ENCODE peak calls at places on chromosomes 5 and 9, in four cellular contexts. H, B, X and L are unnamed samples.

GRCh38 chr5:81350507-81350906 is 43.4 kb downstream of the ACOT12 start:
- DNase-seq in H (no peak), B (no peak), X (no peak), L (no peak)

GRCh38 chr5:93150311-93151012 is 430.6 kb downstream of the NR2F1-AS1 start:
- DNase-seq in H (no peak), B (no peak), X (no peak), L (no peak)

GRCh38 chr9:33995449-33995848 is 53.2 kb downstream of the UBAP2 start:
- DNase-seq in H (no peak), B (no peak), X (no peak), L (no peak)

GRCh38 chr5:148202531-148203092 is at the start of gene SPINK6:
- DNase-seq in H (no peak), B (no peak), X (peak), L (no peak)

GRCh38 chr5:16642896-16643295 is 26.1 kb upstream of the RETREG1 start:
- DNase-seq in H (no peak), B (no peak), X (no peak), L (no peak)

GRCh38 chr5:159207222-159207615 is 2.1 kb downstream of the RNF145 start:
- DNase-seq in H (no peak), B (no peak), X (no peak), L (no peak)

GRCh38 chr5:123134653-123135181 is 45.7 kb downstream of the PRDM6 start:
- DNase-seq in H (no peak), B (no peak), X (no peak), L (no peak)

GRCh38 chr9:21286654-21287053 is 18.5 kb downstream of the IFNA5 start:
- DNase-seq in H (no peak), B (no peak), X (no peak), L (no peak)

GRCh38 chr5:21254161-21254560 is 1266.2 kb upstream of the CDH18 start:
- DNase-seq in H (no peak), B (no peak), X (no peak), L (no peak)

GRCh38 chr5:87398981-87399616 is 13.6 kb downstream of the CCNH start:
- DNase-seq in H (no peak), B (no peak), X (peak), L (no peak)

GRCh38 chr5:155189476-155189875 is 175.9 kb downstream of the KIF4B start:
- DNase-seq in H (no peak), B (no peak), X (no peak), L (no peak)

GRCh38 chr9:38318755-38319495 is 73.6 kb upstream of the ALDH1B1 start:
- DNase-seq in H (no peak), B (peak), X (peak), L (no peak)

GRCh38 chr5:151706906-151707305 is 20.2 kb upstream of the SPARC start:
- DNase-seq in H (no peak), B (no peak), X (no peak), L (no peak)

GRCh38 chr9:89850633-89851325 is 246.0 kb downstream of the GADD45G start:
- DNase-seq in H (peak), B (peak), X (peak), L (no peak)

GRCh38 chr5:57094753-57095683 is 78.8 kb upstream of the GPBP1 start:
- DNase-seq in H (no peak), B (no peak), X (no peak), L (no peak)

GRCh38 chr5:75020016-75020656 is 32.2 kb downstream of the GCNT4 start:
- DNase-seq in H (no peak), B (no peak), X (no peak), L (no peak)

GRCh38 chr9:26243722-26244121 is 565.5 kb upstream of the TUSC1 start:
- DNase-seq in H (no peak), B (no peak), X (peak), L (no peak)

GRCh38 chr5:128974567-128974966 is 9.3 kb downstream of the SLC27A6 start:
- DNase-seq in H (no peak), B (no peak), X (no peak), L (no peak)

GRCh38 chr5:74895906-74896305 is 29.7 kb upstream of the FAM169A start:
- DNase-seq in H (no peak), B (peak), X (peak), L (no peak)

GRCh38 chr9:107138261-107138992 is 144.7 kb upstream of the RAD23B start:
- DNase-seq in H (no peak), B (no peak), X (no peak), L (no peak)

GRCh38 chr5:115150512-115150911 is 19.2 kb downstream of the TRIM36 start:
- DNase-seq in H (no peak), B (no peak), X (no peak), L (no peak)

GRCh38 chr9:72363908-72364678 is 915 bp downstream of the ZFAND5 start:
- DNase-seq in H (peak), B (peak), X (peak), L (peak)

GRCh38 chr9:117458066-117458465 is 43.2 kb upstream of the ASTN2 start:
- DNase-seq in H (no peak), B (no peak), X (no peak), L (no peak)

GRCh38 chr5:129945031-129945430 is 40.8 kb downstream of the CHSY3 start:
- DNase-seq in H (no peak), B (no peak), X (peak), L (no peak)

GRCh38 chr5:142149363-142149762 is 40.8 kb downstream of the NDFIP1 start:
- DNase-seq in H (no peak), B (no peak), X (no peak), L (no peak)
- TF ChIP-seq CTCF in H (no peak), B (no peak), X (no peak), L (no peak)

GRCh38 chr5:36945687-36946086 is 69.1 kb downstream of the NIPBL start:
- DNase-seq in H (no peak), B (no peak), X (no peak), L (no peak)
- TF ChIP-seq CTCF in H (no peak), B (no peak), X (no peak), L (no peak)

DNA sequence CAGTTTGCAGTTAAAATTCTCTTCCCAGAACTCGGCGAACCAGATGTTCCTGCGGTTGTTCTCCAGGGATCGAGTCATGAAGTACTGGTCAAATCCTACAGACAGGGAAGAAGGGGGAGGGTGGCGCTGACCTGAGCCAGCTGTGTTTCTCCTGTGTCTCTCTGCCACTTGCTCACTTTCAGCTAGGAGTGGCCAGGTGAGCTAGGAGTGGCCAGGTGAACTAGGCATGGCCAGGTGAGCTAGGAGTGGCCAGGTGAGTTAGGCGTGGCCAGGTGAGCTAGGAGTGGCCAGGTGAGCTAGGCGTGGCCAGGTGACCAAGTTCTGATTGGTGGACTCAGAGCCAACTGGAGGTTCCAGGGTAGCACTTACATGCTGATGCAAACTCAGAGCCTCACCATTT is 5.8 kb downstream of the GRM6 start:
- DNase-seq in H (no peak), B (no peak), X (no peak), L (no peak)
- TF ChIP-seq CTCF in H (no peak), B (no peak), X (no peak), L (no peak)

DNA sequence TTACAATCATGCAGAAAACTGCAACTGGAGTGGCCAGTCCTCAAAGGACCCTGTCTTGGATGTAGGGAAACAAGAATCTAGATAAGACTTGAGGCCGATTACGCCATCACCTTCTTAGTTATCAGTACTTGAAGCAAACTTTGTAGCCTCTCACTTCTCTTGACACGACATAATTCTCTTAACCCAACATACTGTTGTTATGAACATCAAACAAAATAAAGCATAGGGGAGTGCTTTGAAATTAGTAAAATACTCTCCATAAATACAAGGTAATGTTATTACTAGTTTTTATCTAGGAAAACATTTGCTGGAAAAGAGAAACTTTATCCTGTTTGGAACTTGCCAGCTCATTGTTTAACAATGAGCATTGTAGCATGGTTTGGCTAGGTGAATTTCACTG is 574.9 kb upstream of the DMAC1 start:
- DNase-seq in H (no peak), B (no peak), X (no peak), L (no peak)
- TF ChIP-seq CTCF in H (no peak), B (no peak), X (no peak), L (no peak)

GRCh38 chr9:127224178-127224882 is 40.2 kb upstream of the GARNL3 start:
- DNase-seq in H (peak), B (peak), X (peak), L (peak)
- TF ChIP-seq CTCF in H (peak), B (no peak), X (peak), L (peak)

GRCh38 chr5:125575561-125576504 is 829.4 kb upstream of the ZNF608 start:
- DNase-seq in H (peak), B (no peak), X (peak), L (no peak)
- TF ChIP-seq CTCF in H (no peak), B (no peak), X (peak), L (no peak)

GRCh38 chr5:174559141-174559540 is 165.2 kb upstream of the MSX2 start:
- DNase-seq in H (no peak), B (no peak), X (peak), L (no peak)
- TF ChIP-seq CTCF in H (no peak), B (no peak), X (no peak), L (no peak)

DNA sequence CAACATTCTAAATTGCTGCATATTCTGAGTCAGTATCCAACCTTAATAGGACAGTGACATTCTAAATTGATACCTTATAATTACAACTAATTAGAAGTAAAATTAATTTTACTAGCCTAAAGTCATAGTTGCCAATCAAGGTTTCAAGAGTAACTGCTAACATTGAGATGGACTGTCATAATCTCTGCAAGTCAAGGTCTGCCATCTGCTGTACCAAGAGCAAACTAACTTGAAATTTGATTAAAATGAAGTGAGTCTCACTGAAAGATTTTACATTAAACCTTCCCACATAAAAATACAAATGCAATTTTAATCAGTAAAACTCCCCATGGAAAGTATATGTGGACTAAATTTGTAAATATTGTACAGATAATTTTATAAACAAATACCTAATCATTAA is 235.3 kb downstream of the PRDM9 start:
- DNase-seq in H (no peak), B (no peak), X (no peak), L (no peak)
- TF ChIP-seq CTCF in H (no peak), B (no peak), X (no peak), L (no peak)

GRCh38 chr9:94553029-94553938 is 1.6 kb upstream of the PCAT7 start:
- DNase-seq in H (no peak), B (no peak), X (no peak), L (no peak)

GRCh38 chr9:94554078-94554438 is 825 bp upstream of the PCAT7 start:
- DNase-seq in H (no peak), B (no peak), X (no peak), L (no peak)

GRCh38 chr9:94560237-94560636 is 5.4 kb downstream of the PCAT7 start:
- DNase-seq in H (no peak), B (no peak), X (no peak), L (no peak)

DNA sequence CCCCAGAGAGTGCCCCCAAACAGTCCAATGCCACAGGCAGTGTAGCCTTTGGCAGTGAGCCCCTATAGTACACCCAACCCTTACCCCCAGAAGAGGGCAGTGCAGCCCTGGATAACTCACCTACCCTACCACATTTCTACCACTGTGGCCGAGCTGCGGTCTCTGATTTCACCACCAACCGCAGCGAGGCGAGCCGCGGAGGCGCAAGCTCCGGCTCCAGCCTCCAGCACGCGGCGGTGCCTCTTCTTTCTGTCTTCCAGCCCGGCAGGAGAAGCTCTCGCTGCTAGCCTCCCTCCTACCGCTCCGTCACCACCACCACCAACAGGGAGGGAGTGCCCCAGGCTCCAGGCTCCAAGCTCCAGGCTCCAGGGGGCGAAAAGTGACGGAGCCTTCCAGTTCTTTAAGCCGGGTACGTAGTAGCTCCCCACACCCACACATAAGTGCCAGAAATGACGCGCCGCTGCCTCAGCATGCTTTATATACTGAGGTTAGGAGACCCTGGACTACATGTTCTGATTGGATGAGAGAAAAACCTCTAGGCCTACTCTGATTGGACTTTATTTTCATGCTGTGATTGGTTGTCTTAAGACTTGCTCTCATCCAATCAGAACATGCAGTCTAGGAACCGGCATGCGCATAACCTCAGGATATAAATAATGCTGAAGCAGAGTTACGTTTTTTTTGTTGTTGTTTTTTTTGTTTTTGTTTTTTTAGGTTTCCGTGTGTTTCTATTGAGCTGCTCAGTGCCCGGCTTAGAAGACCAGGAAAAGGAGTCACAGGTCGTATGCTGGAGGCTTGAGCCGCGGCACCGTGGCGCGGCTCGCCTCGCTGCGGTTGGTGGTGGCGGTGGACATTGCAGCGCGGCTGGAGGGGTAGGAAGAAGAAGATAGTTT is at the start of gene PCAT7:
- DNase-seq in H (no peak), B (peak), X (no peak), L (peak)
- TF ChIP-seq CTCF in H (no peak), B (peak), X (peak), L (peak)